ENCODE peak calls at places on chromosomes 12 and 14, in six cellular contexts. B is HTR-8/SVneo, F is lower lobe of right lung, Y is NCI-H2171, Q is heart left ventricle, A is left ventricle myocardium superior. J is an unnamed sample.

GRCh38 chr12:92505373-92506340 is 197.1 kb upstream of the PLEKHG7 start:
- DNase-seq in Y (peak), Q (peak), A (peak), F (peak), B (no peak), J (peak)

GRCh38 chr14:99271951-99272668 is at the start of gene BCL11B:
- DNase-seq in B (peak), F (peak), Q (peak), Y (peak), A (peak), J (peak)

GRCh38 chr12:22709292-22709691 is 84.3 kb downstream of the ETNK1 start:
- DNase-seq in A (no peak), F (no peak), Y (no peak), B (peak), Q (no peak), J (no peak)

GRCh38 chr12:122190842-122191668 is 8.1 kb downstream of the LRRC43 start:
- DNase-seq in B (peak), Q (no peak), A (peak), Y (peak), F (peak), J (no peak)

GRCh38 chr14:29741909-29742401 is 185.7 kb downstream of the PRKD1 start:
- DNase-seq in B (no peak), A (peak), F (no peak), Y (no peak), Q (peak), J (no peak)

GRCh38 chr14:91383439-91383838 is 34.2 kb downstream of the CCDC88C start:
- DNase-seq in F (peak), B (no peak), Y (no peak), A (no peak), Q (no peak), J (no peak)

GRCh38 chr14:94079891-94080605 is 954 bp downstream of the DDX24 start:
- DNase-seq in B (no peak), Y (no peak), F (no peak), Q (no peak), A (no peak), J (no peak)

GRCh38 chr14:51977075-51977474 is 12.3 kb upstream of the RTRAF start:
- DNase-seq in A (no peak), Q (no peak), B (no peak), Y (no peak), F (no peak), J (no peak)

GRCh38 chr12:49339464-49339861 is 2.5 kb upstream of the C1QL4 start:
- DNase-seq in Q (no peak), A (no peak), F (no peak), Y (no peak), B (no peak), J (no peak)

GRCh38 chr12:42846782-42847181 is 257.2 kb upstream of the PRICKLE1 start:
- DNase-seq in Q (no peak), Y (no peak), A (no peak), F (no peak), B (no peak), J (no peak)